ENCODE peak calls at places on chromosomes 7 and 10, in five cellular contexts. One of them, this sample, is unnamed.

GRCh38 chr10:21814866-21815265 is 188.7 kb downstream of the DNAJC1 start:
- DNase-seq in thoracic aorta: no peak
- DNase-seq in CD8-positive, alpha-beta memory T cell: no peak
- DNase-seq in uterus: no peak
- DNase-seq in cardiac muscle cell: no peak
- DNase-seq in this sample: peak; percentile 36

GRCh38 chr10:100743626-100744135 is 1.7 kb upstream of the PAX2 start:
- DNase-seq in thoracic aorta: no peak
- DNase-seq in cardiac muscle cell: peak; percentile 79
- DNase-seq in uterus: no peak
- DNase-seq in CD8-positive, alpha-beta memory T cell: peak; percentile 37
- DNase-seq in this sample: peak; percentile 44

GRCh38 chr7:7122701-7123281 is 59.6 kb upstream of the C1GALT1 start:
- DNase-seq in CD8-positive, alpha-beta memory T cell: no peak
- DNase-seq in thoracic aorta: no peak
- DNase-seq in cardiac muscle cell: no peak
- DNase-seq in uterus: no peak
- DNase-seq in this sample: peak; percentile 94

GRCh38 chr7:94330474-94331027 is 64.1 kb upstream of the COL1A2 start:
- DNase-seq in CD8-positive, alpha-beta memory T cell: no peak
- DNase-seq in thoracic aorta: no peak
- DNase-seq in cardiac muscle cell: no peak
- DNase-seq in uterus: no peak
- DNase-seq in this sample: no peak

GRCh38 chr7:2517004-2517403 is 2.6 kb upstream of the LFNG start:
- DNase-seq in CD8-positive, alpha-beta memory T cell: no peak
- DNase-seq in cardiac muscle cell: no peak
- DNase-seq in uterus: no peak
- DNase-seq in thoracic aorta: no peak
- DNase-seq in this sample: peak; percentile 64

GRCh38 chr7:55132890-55133551 is 114.2 kb downstream of the EGFR start:
- DNase-seq in cardiac muscle cell: no peak
- DNase-seq in CD8-positive, alpha-beta memory T cell: no peak
- DNase-seq in uterus: peak; percentile 61
- DNase-seq in thoracic aorta: peak; percentile 37
- DNase-seq in this sample: peak; percentile 100

GRCh38 chr10:15305161-15305560 is 65.9 kb downstream of the FAM171A1 start:
- DNase-seq in uterus: no peak
- DNase-seq in cardiac muscle cell: no peak
- DNase-seq in CD8-positive, alpha-beta memory T cell: no peak
- DNase-seq in thoracic aorta: no peak
- DNase-seq in this sample: no peak

GRCh38 chr7:54546081-54546985 is 4.2 kb downstream of the VSTM2A start:
- DNase-seq in cardiac muscle cell: peak; percentile 66
- DNase-seq in thoracic aorta: no peak
- DNase-seq in CD8-positive, alpha-beta memory T cell: no peak
- DNase-seq in uterus: no peak
- DNase-seq in this sample: no peak

GRCh38 chr7:103958284-103958818 is 31.1 kb downstream of the RELN start:
- DNase-seq in thoracic aorta: no peak
- DNase-seq in CD8-positive, alpha-beta memory T cell: no peak
- DNase-seq in uterus: no peak
- DNase-seq in cardiac muscle cell: no peak
- DNase-seq in this sample: no peak

GRCh38 chr7:24722386-24723177 is 34.7 kb downstream of the GSDME start:
- DNase-seq in thoracic aorta: no peak
- DNase-seq in CD8-positive, alpha-beta memory T cell: no peak
- DNase-seq in uterus: no peak
- DNase-seq in cardiac muscle cell: peak; percentile 45
- DNase-seq in this sample: peak; percentile 36

GRCh38 chr7:71694678-71695077 is 562.7 kb downstream of the GALNT17 start:
- DNase-seq in cardiac muscle cell: no peak
- DNase-seq in uterus: no peak
- DNase-seq in CD8-positive, alpha-beta memory T cell: no peak
- DNase-seq in thoracic aorta: no peak
- DNase-seq in this sample: no peak

GRCh38 chr10:110415809-110416208 is 81.9 kb upstream of the DUSP5 start:
- DNase-seq in uterus: no peak
- DNase-seq in cardiac muscle cell: peak; percentile 33
- DNase-seq in CD8-positive, alpha-beta memory T cell: no peak
- DNase-seq in thoracic aorta: no peak
- DNase-seq in this sample: no peak

DNA sequence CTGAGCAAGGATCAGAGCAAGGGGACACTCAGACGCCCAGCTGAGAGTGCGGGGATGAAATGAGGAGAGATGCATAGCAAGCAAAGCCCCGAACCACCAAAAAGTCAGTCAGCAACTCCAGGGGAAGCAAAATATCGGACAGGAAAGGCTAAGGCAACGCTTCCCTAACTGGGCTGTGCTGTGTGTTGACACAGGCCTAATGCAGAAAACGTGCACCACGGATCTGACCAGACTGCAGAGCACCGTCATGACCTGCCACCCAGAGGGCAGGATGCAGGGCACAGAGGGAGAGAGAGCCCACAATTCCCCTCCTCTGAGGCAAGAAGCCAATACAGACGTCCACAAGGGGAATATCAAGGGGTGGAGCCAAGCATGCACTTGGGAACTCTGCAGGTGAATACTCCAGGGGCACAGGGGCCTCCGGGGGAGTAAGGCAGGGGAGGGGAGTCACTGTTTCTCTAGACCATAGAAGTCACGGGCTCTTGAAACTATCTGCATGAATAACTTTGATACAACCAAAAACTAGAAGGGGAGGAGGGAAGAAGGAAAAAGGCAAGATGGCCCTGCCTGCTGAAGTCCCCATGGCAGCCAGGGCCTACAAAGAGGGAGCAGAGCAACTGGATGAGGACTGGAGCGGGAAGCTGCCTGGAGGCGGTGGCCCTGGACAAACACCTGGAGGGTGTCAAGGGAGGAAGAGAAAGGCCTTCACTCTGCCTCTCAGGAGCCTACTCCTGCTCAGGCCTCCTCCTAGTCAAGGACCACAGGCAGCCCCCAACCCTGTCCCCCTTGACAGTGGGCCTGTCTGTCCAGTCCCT is 26.2 kb downstream of the GRID1 start:
- DNase-seq in cardiac muscle cell: no peak
- DNase-seq in uterus: no peak
- DNase-seq in CD8-positive, alpha-beta memory T cell: no peak
- DNase-seq in thoracic aorta: no peak
- DNase-seq in this sample: no peak
- H3K27me3 ChIP-seq in cardiac muscle cell: no peaks in the 10 kb centered on the region
- H3K27me3 ChIP-seq in uterus: no peaks in the 10 kb centered on the region
- H3K27me3 ChIP-seq in CD8-positive, alpha-beta memory T cell: no peaks in the 10 kb centered on the region
- H3K27me3 ChIP-seq in thoracic aorta: no peaks in the 10 kb centered on the region
- H3K27me3 ChIP-seq in this sample: no peaks in the 10 kb centered on the region

GRCh38 chr10:96264938-96265337 is 6.4 kb downstream of the BLNK start:
- DNase-seq in CD8-positive, alpha-beta memory T cell: no peak
- DNase-seq in uterus: no peak
- DNase-seq in cardiac muscle cell: no peak
- DNase-seq in thoracic aorta: no peak
- DNase-seq in this sample: no peak
- H3K4me1 ChIP-seq in CD8-positive, alpha-beta memory T cell: no peaks in the 10 kb centered on the region
- H3K4me1 ChIP-seq in uterus: no peaks in the 10 kb centered on the region
- H3K4me1 ChIP-seq in cardiac muscle cell: peaks cover 4% of the 10 kb centered on the region
- H3K4me1 ChIP-seq in thoracic aorta: no peaks in the 10 kb centered on the region
- H3K4me1 ChIP-seq in this sample: no peaks in the 10 kb centered on the region

DNA sequence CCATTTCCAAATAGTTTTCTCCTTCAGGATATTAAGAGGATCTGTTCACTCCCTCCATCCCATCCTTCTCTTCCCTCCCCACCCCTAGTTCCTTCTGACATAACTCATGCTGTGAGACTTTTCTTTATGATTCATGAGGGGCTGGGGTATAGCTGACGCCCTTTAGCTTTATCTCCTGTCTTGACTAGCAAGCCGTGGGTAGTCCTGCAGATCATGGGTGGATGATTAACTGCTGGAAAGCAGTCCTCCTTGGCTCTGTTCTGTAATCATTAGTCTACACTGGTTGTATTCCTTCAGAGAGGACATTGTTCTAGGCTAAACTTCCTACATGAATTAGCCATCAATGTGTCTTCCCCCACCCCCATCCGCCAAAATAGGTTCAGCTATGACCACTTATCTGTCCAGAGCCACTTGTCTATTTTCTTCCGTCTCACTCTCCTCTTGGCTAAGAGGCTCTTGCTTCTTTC is 135.4 kb downstream of the LRRC4 start:
- DNase-seq in thoracic aorta: no peak
- DNase-seq in uterus: no peak
- DNase-seq in cardiac muscle cell: no peak
- DNase-seq in CD8-positive, alpha-beta memory T cell: no peak
- DNase-seq in this sample: peak; percentile 63
- H3K4me3 ChIP-seq in thoracic aorta: no peak overlapping the region
- H3K4me3 ChIP-seq in uterus: no peak overlapping the region
- H3K4me3 ChIP-seq in cardiac muscle cell: no peak overlapping the region
- H3K4me3 ChIP-seq in CD8-positive, alpha-beta memory T cell: no peak overlapping the region
- H3K4me3 ChIP-seq in this sample: no peak overlapping the region

GRCh38 chr7:157703131-157703530 is 366.3 kb downstream of the DNAJB6 start:
- DNase-seq in CD8-positive, alpha-beta memory T cell: no peak
- DNase-seq in cardiac muscle cell: no peak
- DNase-seq in uterus: no peak
- DNase-seq in thoracic aorta: no peak
- DNase-seq in this sample: no peak
- H3K27me3 ChIP-seq in CD8-positive, alpha-beta memory T cell: peaks cover 12% of the 10 kb centered on the region
- H3K27me3 ChIP-seq in cardiac muscle cell: peaks cover 4% of the 10 kb centered on the region
- H3K27me3 ChIP-seq in uterus: no peaks in the 10 kb centered on the region
- H3K27me3 ChIP-seq in thoracic aorta: no peaks in the 10 kb centered on the region
- H3K27me3 ChIP-seq in this sample: no peaks in the 10 kb centered on the region

GRCh38 chr7:27917774-27918314 is 177.9 kb downstream of the TAX1BP1 start:
- DNase-seq in uterus: no peak
- DNase-seq in thoracic aorta: no peak
- DNase-seq in cardiac muscle cell: no peak
- DNase-seq in CD8-positive, alpha-beta memory T cell: no peak
- DNase-seq in this sample: no peak
- H3K4me1 ChIP-seq in uterus: no peaks in the 10 kb centered on the region
- H3K4me1 ChIP-seq in thoracic aorta: no peaks in the 10 kb centered on the region
- H3K4me1 ChIP-seq in cardiac muscle cell: peaks cover 3% of the 10 kb centered on the region
- H3K4me1 ChIP-seq in CD8-positive, alpha-beta memory T cell: no peaks in the 10 kb centered on the region
- H3K4me1 ChIP-seq in this sample: peaks cover 2% of the 10 kb centered on the region

GRCh38 chr10:116306847-116307246 is 17.4 kb upstream of the CCDC172 start:
- DNase-seq in CD8-positive, alpha-beta memory T cell: no peak
- DNase-seq in thoracic aorta: no peak
- DNase-seq in cardiac muscle cell: no peak
- DNase-seq in uterus: no peak
- DNase-seq in this sample: no peak
- H3K4me3 ChIP-seq in CD8-positive, alpha-beta memory T cell: no peak overlapping the region
- H3K4me3 ChIP-seq in thoracic aorta: no peak overlapping the region
- H3K4me3 ChIP-seq in cardiac muscle cell: no peak overlapping the region
- H3K4me3 ChIP-seq in uterus: no peak overlapping the region
- H3K4me3 ChIP-seq in this sample: no peak overlapping the region

This sample was measured in fibroblast of lung.